ENCODE peak calls at places on chromosomes 2 and 18, in ten cellular contexts. One of them, this sample, is unnamed.

GRCh38 chr18:63553117-63553516 is 10.9 kb downstream of the SERPINB12 start:
- DNase-seq in glutamatergic neuron: no peak
- DNase-seq in breast epithelium: peak
- DNase-seq in heart left ventricle: no peak
- DNase-seq in prostate gland: peak
- DNase-seq in endothelial cell: no peak
- DNase-seq in upper lobe of left lung: peak
- DNase-seq in CD8-positive, alpha-beta T cell: no peak
- DNase-seq in foreskin fibroblast: peak
- DNase-seq in GM06990: no peak
- DNase-seq in this sample: no peak

GRCh38 chr2:60710707-60711106 is 45.4 kb upstream of the PAPOLG start:
- DNase-seq in glutamatergic neuron: no peak
- DNase-seq in breast epithelium: no peak
- DNase-seq in heart left ventricle: no peak
- DNase-seq in prostate gland: no peak
- DNase-seq in endothelial cell: peak
- DNase-seq in upper lobe of left lung: peak
- DNase-seq in CD8-positive, alpha-beta T cell: no peak
- DNase-seq in foreskin fibroblast: peak
- DNase-seq in GM06990: no peak
- DNase-seq in this sample: no peak

GRCh38 chr18:28637897-28638296 is 461.0 kb upstream of the CDH2 start:
- DNase-seq in glutamatergic neuron: no peak
- DNase-seq in breast epithelium: no peak
- DNase-seq in heart left ventricle: no peak
- DNase-seq in prostate gland: no peak
- DNase-seq in endothelial cell: no peak
- DNase-seq in upper lobe of left lung: no peak
- DNase-seq in CD8-positive, alpha-beta T cell: no peak
- DNase-seq in foreskin fibroblast: no peak
- DNase-seq in GM06990: no peak
- DNase-seq in this sample: no peak

GRCh38 chr2:84497285-84497684 is 19.0 kb upstream of the DNAH6 start:
- DNase-seq in glutamatergic neuron: no peak
- DNase-seq in breast epithelium: no peak
- DNase-seq in heart left ventricle: no peak
- DNase-seq in prostate gland: no peak
- DNase-seq in endothelial cell: no peak
- DNase-seq in upper lobe of left lung: no peak
- DNase-seq in CD8-positive, alpha-beta T cell: no peak
- DNase-seq in foreskin fibroblast: no peak
- DNase-seq in GM06990: no peak
- DNase-seq in this sample: no peak

GRCh38 chr2:232519581-232519980 is 607 bp upstream of the PRSS56 start:
- DNase-seq in glutamatergic neuron: no peak
- DNase-seq in breast epithelium: no peak
- DNase-seq in heart left ventricle: no peak
- DNase-seq in prostate gland: no peak
- DNase-seq in endothelial cell: no peak
- DNase-seq in upper lobe of left lung: no peak
- DNase-seq in CD8-positive, alpha-beta T cell: no peak
- DNase-seq in foreskin fibroblast: no peak
- DNase-seq in GM06990: no peak
- DNase-seq in this sample: no peak

GRCh38 chr2:144659731-144660275 is 139.9 kb upstream of the ZEB2 start:
- DNase-seq in glutamatergic neuron: no peak
- DNase-seq in breast epithelium: no peak
- DNase-seq in heart left ventricle: no peak
- DNase-seq in prostate gland: no peak
- DNase-seq in endothelial cell: no peak
- DNase-seq in upper lobe of left lung: peak
- DNase-seq in CD8-positive, alpha-beta T cell: peak
- DNase-seq in foreskin fibroblast: peak
- DNase-seq in GM06990: no peak
- DNase-seq in this sample: no peak

GRCh38 chr2:96184188-96184587 is 24.4 kb downstream of the STARD7 start:
- DNase-seq in glutamatergic neuron: no peak
- DNase-seq in breast epithelium: no peak
- DNase-seq in heart left ventricle: no peak
- DNase-seq in prostate gland: no peak
- DNase-seq in endothelial cell: no peak
- DNase-seq in upper lobe of left lung: no peak
- DNase-seq in CD8-positive, alpha-beta T cell: no peak
- DNase-seq in foreskin fibroblast: no peak
- DNase-seq in GM06990: no peak
- DNase-seq in this sample: no peak

GRCh38 chr18:11902522-11903292 is 5.4 kb downstream of the MPPE1 start:
- DNase-seq in glutamatergic neuron: no peak
- DNase-seq in breast epithelium: no peak
- DNase-seq in heart left ventricle: no peak
- DNase-seq in prostate gland: no peak
- DNase-seq in endothelial cell: no peak
- DNase-seq in upper lobe of left lung: no peak
- DNase-seq in CD8-positive, alpha-beta T cell: no peak
- DNase-seq in foreskin fibroblast: peak
- DNase-seq in GM06990: no peak
- DNase-seq in this sample: no peak

GRCh38 chr18:70450658-70451253 is 161.9 kb downstream of the SOCS6 start:
- DNase-seq in glutamatergic neuron: no peak
- DNase-seq in breast epithelium: no peak
- DNase-seq in heart left ventricle: no peak
- DNase-seq in prostate gland: no peak
- DNase-seq in endothelial cell: no peak
- DNase-seq in upper lobe of left lung: no peak
- DNase-seq in CD8-positive, alpha-beta T cell: no peak
- DNase-seq in foreskin fibroblast: peak
- DNase-seq in GM06990: no peak
- DNase-seq in this sample: no peak

GRCh38 chr18:11850821-11851155 is 425 bp upstream of the CHMP1B start:
- DNase-seq in glutamatergic neuron: no peak
- DNase-seq in breast epithelium: no peak
- DNase-seq in heart left ventricle: no peak
- DNase-seq in prostate gland: no peak
- DNase-seq in endothelial cell: no peak
- DNase-seq in upper lobe of left lung: no peak
- DNase-seq in CD8-positive, alpha-beta T cell: no peak
- DNase-seq in foreskin fibroblast: no peak
- DNase-seq in GM06990: no peak
- DNase-seq in this sample: no peak

GRCh38 chr2:82215212-82215611 is 1910.7 kb upstream of the LRRTM1 start:
- DNase-seq in glutamatergic neuron: no peak
- DNase-seq in breast epithelium: no peak
- DNase-seq in heart left ventricle: no peak
- DNase-seq in prostate gland: no peak
- DNase-seq in endothelial cell: no peak
- DNase-seq in upper lobe of left lung: no peak
- DNase-seq in CD8-positive, alpha-beta T cell: no peak
- DNase-seq in foreskin fibroblast: no peak
- DNase-seq in GM06990: no peak
- DNase-seq in this sample: no peak

GRCh38 chr2:231604101-231604684 is 11.5 kb downstream of the TEX44 start:
- DNase-seq in glutamatergic neuron: no peak
- DNase-seq in breast epithelium: peak
- DNase-seq in heart left ventricle: peak
- DNase-seq in prostate gland: peak
- DNase-seq in endothelial cell: no peak
- DNase-seq in upper lobe of left lung: peak
- DNase-seq in CD8-positive, alpha-beta T cell: peak
- DNase-seq in foreskin fibroblast: no peak
- DNase-seq in GM06990: no peak
- DNase-seq in this sample: no peak

GRCh38 chr2:55050133-55050994 is at the start of gene RTN4:
- DNase-seq in glutamatergic neuron: peak
- DNase-seq in breast epithelium: peak
- DNase-seq in heart left ventricle: peak
- DNase-seq in prostate gland: peak
- DNase-seq in endothelial cell: peak
- DNase-seq in upper lobe of left lung: peak
- DNase-seq in CD8-positive, alpha-beta T cell: peak
- DNase-seq in foreskin fibroblast: peak
- DNase-seq in GM06990: peak
- DNase-seq in this sample: peak
- TF ChIP-seq CTCF in glutamatergic neuron: no peak
- TF ChIP-seq CTCF in breast epithelium: no peak
- TF ChIP-seq CTCF in heart left ventricle: no peak
- TF ChIP-seq CTCF in prostate gland: no peak
- TF ChIP-seq CTCF in endothelial cell: no peak
- TF ChIP-seq CTCF in upper lobe of left lung: no peak
- TF ChIP-seq CTCF in CD8-positive, alpha-beta T cell: no peak
- TF ChIP-seq CTCF in foreskin fibroblast: no peak
- TF ChIP-seq CTCF in GM06990: peak
- TF ChIP-seq CTCF in this sample: peak

GRCh38 chr2:241391892-241392665 is 36.0 kb downstream of the FARP2 start:
- DNase-seq in glutamatergic neuron: no peak
- DNase-seq in breast epithelium: no peak
- DNase-seq in heart left ventricle: no peak
- DNase-seq in prostate gland: no peak
- DNase-seq in endothelial cell: peak
- DNase-seq in upper lobe of left lung: peak
- DNase-seq in CD8-positive, alpha-beta T cell: no peak
- DNase-seq in foreskin fibroblast: peak
- DNase-seq in GM06990: no peak
- DNase-seq in this sample: no peak
- TF ChIP-seq CTCF in glutamatergic neuron: no peak
- TF ChIP-seq CTCF in breast epithelium: no peak
- TF ChIP-seq CTCF in heart left ventricle: peak
- TF ChIP-seq CTCF in prostate gland: no peak
- TF ChIP-seq CTCF in endothelial cell: no peak
- TF ChIP-seq CTCF in upper lobe of left lung: peak
- TF ChIP-seq CTCF in CD8-positive, alpha-beta T cell: no peak
- TF ChIP-seq CTCF in foreskin fibroblast: peak
- TF ChIP-seq CTCF in GM06990: peak
- TF ChIP-seq CTCF in this sample: peak

DNA sequence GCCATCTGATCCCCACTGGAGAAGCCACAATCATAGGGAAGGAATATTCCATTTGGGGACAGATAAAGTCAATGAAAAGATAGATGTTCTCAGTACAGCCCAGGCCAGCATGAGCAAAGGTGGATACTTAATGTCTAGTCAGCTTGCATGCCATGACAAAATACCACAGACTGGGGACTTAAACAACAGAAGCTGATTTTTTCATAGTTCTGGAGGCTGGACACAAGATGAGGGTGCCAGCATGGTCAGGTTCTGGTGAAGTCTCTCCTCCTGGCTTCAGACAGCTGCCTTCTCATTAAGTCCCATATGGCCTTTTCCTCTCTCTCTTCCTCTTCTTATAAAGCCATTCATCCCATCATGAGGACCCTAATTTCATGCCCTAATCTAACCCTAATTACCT is 116.1 kb upstream of the CYP1B1 start:
- DNase-seq in glutamatergic neuron: no peak
- DNase-seq in breast epithelium: no peak
- DNase-seq in heart left ventricle: no peak
- DNase-seq in prostate gland: no peak
- DNase-seq in endothelial cell: no peak
- DNase-seq in upper lobe of left lung: no peak
- DNase-seq in CD8-positive, alpha-beta T cell: no peak
- DNase-seq in foreskin fibroblast: no peak
- DNase-seq in GM06990: no peak
- DNase-seq in this sample: no peak
- TF ChIP-seq CTCF in glutamatergic neuron: no peak
- TF ChIP-seq CTCF in breast epithelium: no peak
- TF ChIP-seq CTCF in heart left ventricle: no peak
- TF ChIP-seq CTCF in prostate gland: no peak
- TF ChIP-seq CTCF in endothelial cell: no peak
- TF ChIP-seq CTCF in upper lobe of left lung: no peak
- TF ChIP-seq CTCF in CD8-positive, alpha-beta T cell: no peak
- TF ChIP-seq CTCF in foreskin fibroblast: no peak
- TF ChIP-seq CTCF in GM06990: no peak
- TF ChIP-seq CTCF in this sample: no peak

GRCh38 chr2:201669865-201670264 is 26.6 kb upstream of the TMEM237 start:
- DNase-seq in glutamatergic neuron: no peak
- DNase-seq in breast epithelium: no peak
- DNase-seq in heart left ventricle: no peak
- DNase-seq in prostate gland: no peak
- DNase-seq in endothelial cell: no peak
- DNase-seq in upper lobe of left lung: no peak
- DNase-seq in CD8-positive, alpha-beta T cell: no peak
- DNase-seq in foreskin fibroblast: no peak
- DNase-seq in GM06990: no peak
- DNase-seq in this sample: no peak

GRCh38 chr2:201668402-201668801 is 25.1 kb upstream of the TMEM237 start:
- DNase-seq in glutamatergic neuron: no peak
- DNase-seq in breast epithelium: no peak
- DNase-seq in heart left ventricle: no peak
- DNase-seq in prostate gland: no peak
- DNase-seq in endothelial cell: no peak
- DNase-seq in upper lobe of left lung: no peak
- DNase-seq in CD8-positive, alpha-beta T cell: no peak
- DNase-seq in foreskin fibroblast: no peak
- DNase-seq in GM06990: no peak
- DNase-seq in this sample: no peak

GRCh38 chr2:201661366-201661765 is 18.1 kb upstream of the TMEM237 start:
- DNase-seq in glutamatergic neuron: no peak
- DNase-seq in breast epithelium: no peak
- DNase-seq in heart left ventricle: no peak
- DNase-seq in prostate gland: no peak
- DNase-seq in endothelial cell: no peak
- DNase-seq in upper lobe of left lung: no peak
- DNase-seq in CD8-positive, alpha-beta T cell: no peak
- DNase-seq in foreskin fibroblast: no peak
- DNase-seq in GM06990: no peak
- DNase-seq in this sample: no peak

GRCh38 chr2:201664334-201664733 is 21.0 kb upstream of the TMEM237 start:
- DNase-seq in glutamatergic neuron: no peak
- DNase-seq in breast epithelium: no peak
- DNase-seq in heart left ventricle: no peak
- DNase-seq in prostate gland: no peak
- DNase-seq in endothelial cell: no peak
- DNase-seq in upper lobe of left lung: no peak
- DNase-seq in CD8-positive, alpha-beta T cell: no peak
- DNase-seq in foreskin fibroblast: no peak
- DNase-seq in GM06990: no peak
- DNase-seq in this sample: no peak

DNA sequence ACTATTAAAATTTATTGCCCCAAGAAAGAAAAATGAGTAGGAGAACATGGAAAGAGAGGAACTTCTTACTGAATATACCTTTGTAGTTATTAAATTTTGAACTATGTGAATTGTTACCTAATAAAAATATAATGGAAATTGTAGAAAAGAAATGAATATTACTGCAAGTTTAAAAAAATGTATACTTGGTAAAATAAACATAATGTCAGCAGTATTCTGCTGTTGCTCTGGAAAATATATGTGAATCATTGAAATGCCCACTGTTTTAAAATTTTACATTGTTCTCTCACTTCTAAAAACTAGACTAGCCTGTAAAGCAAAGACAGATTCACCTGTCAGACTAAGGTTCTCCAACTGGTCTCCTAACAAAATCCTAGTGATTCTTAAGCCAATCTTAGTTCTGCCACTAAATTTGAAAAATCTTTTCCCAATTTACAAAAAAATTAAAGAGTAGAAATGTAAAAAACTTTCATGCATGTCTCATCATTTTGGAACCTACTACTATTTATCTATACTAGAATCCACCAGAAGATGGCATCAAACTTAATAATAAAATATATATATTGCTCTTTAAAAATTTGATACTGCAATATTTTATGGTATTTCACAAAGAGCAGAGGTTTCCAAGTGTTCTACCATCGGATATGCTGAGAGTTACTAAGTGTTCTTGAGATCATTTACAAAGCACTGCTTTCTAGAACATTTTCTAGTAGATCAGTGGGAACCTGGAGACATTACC is 22.3 kb upstream of the TMEM237 start:
- DNase-seq in glutamatergic neuron: no peak
- DNase-seq in breast epithelium: no peak
- DNase-seq in heart left ventricle: no peak
- DNase-seq in prostate gland: no peak
- DNase-seq in endothelial cell: no peak
- DNase-seq in upper lobe of left lung: no peak
- DNase-seq in CD8-positive, alpha-beta T cell: no peak
- DNase-seq in foreskin fibroblast: no peak
- DNase-seq in GM06990: no peak
- DNase-seq in this sample: no peak
- TF ChIP-seq CTCF in glutamatergic neuron: no peak
- TF ChIP-seq CTCF in breast epithelium: no peak
- TF ChIP-seq CTCF in heart left ventricle: peak
- TF ChIP-seq CTCF in prostate gland: no peak
- TF ChIP-seq CTCF in endothelial cell: no peak
- TF ChIP-seq CTCF in upper lobe of left lung: no peak
- TF ChIP-seq CTCF in CD8-positive, alpha-beta T cell: no peak
- TF ChIP-seq CTCF in foreskin fibroblast: no peak
- TF ChIP-seq CTCF in GM06990: no peak
- TF ChIP-seq CTCF in this sample: peak

This sample was measured in type B pancreatic cell.